ENCODE peak calls at places on chromosomes 13 and 19, in nine cellular contexts. C, I, D, K, Z, A, O, J and P are unnamed samples.

GRCh38 chr19:12872941-12873890 is 8.0 kb downstream of the DNASE2 start:
- DNase-seq in K (no peak), I (no peak), Z (no peak), J (no peak), D (peak), C (peak), O (peak), A (peak), P (no peak)

GRCh38 chr19:7216373-7216902 is 77.8 kb downstream of the INSR start:
- DNase-seq in J (no peak), I (no peak), D (no peak), K (no peak), Z (no peak), A (no peak), O (no peak), C (no peak), P (no peak)

GRCh38 chr13:66994097-66994496 is 236.0 kb downstream of the PCDH9 start:
- DNase-seq in C (peak), D (peak), A (peak), I (no peak), J (peak), Z (peak), K (peak), O (peak), P (peak)

GRCh38 chr19:13825489-13826475 is 30.5 kb downstream of the ZSWIM4 start:
- DNase-seq in A (no peak), J (no peak), Z (peak), K (no peak), I (no peak), C (no peak), D (no peak), O (peak), P (peak)

GRCh38 chr19:47607564-47608073 is 1.3 kb upstream of the BICRA start:
- DNase-seq in Z (no peak), A (no peak), C (no peak), J (no peak), K (no peak), D (no peak), I (no peak), O (no peak), P (no peak)

GRCh38 chr19:50500060-50500752 is 10.8 kb downstream of the JOSD2 start:
- DNase-seq in D (no peak), A (no peak), O (peak), I (no peak), J (no peak), C (peak), Z (peak), K (no peak), P (no peak)

GRCh38 chr13:105139048-105139379 is 1396.4 kb downstream of the EFNB2 start:
- DNase-seq in D (no peak), J (no peak), O (no peak), I (no peak), C (no peak), A (no peak), K (no peak), Z (no peak), P (no peak)

GRCh38 chr19:3420244-3420755 is 53.9 kb downstream of the NFIC start:
- DNase-seq in K (no peak), D (no peak), O (no peak), A (no peak), I (no peak), C (no peak), Z (no peak), J (no peak), P (no peak)

GRCh38 chr19:41373993-41374392 is 2.3 kb upstream of the TMEM91 start:
- DNase-seq in O (peak), J (peak), D (peak), Z (no peak), C (peak), A (peak), I (peak), K (peak), P (peak)

GRCh38 chr19:49932041-49932451 is 2.7 kb upstream of the NUP62 start:
- DNase-seq in J (no peak), C (no peak), I (no peak), A (no peak), K (no peak), D (no peak), Z (no peak), O (no peak), P (no peak)

GRCh38 chr19:1284979-1285736 is 515 bp upstream of the EFNA2 start:
- DNase-seq in C (no peak), K (no peak), O (no peak), J (no peak), D (no peak), I (no peak), A (peak), Z (peak), P (peak)

GRCh38 chr19:8304841-8305621 is 3.1 kb downstream of the CD320 start:
- DNase-seq in J (peak), O (no peak), C (peak), I (no peak), K (peak), Z (no peak), A (peak), D (no peak), P (peak)

GRCh38 chr13:66087149-66087780 is 1142.9 kb downstream of the PCDH9 start:
- DNase-seq in C (no peak), J (no peak), A (no peak), Z (no peak), O (peak), D (no peak), K (no peak), I (no peak), P (no peak)

GRCh38 chr13:76440568-76440967 is 445.6 kb downstream of the KCTD12 start:
- DNase-seq in Z (no peak), O (no peak), D (no peak), A (no peak), C (no peak), J (no peak), I (no peak), K (no peak), P (no peak)

GRCh38 chr19:58307736-58308135 is 2.6 kb downstream of the ERVK3-1 start:
- DNase-seq in D (no peak), J (no peak), O (no peak), Z (no peak), C (no peak), K (no peak), I (no peak), A (no peak), P (no peak)

GRCh38 chr19:40797166-40797962 is 1.6 kb upstream of the EGLN2 start:
- DNase-seq in O (no peak), D (no peak), I (no peak), A (no peak), C (peak), Z (no peak), K (no peak), J (no peak), P (no peak)

GRCh38 chr19:11420429-11420893 is 1.3 kb upstream of the RGL3 start:
- DNase-seq in J (no peak), C (peak), I (no peak), O (peak), D (no peak), A (no peak), K (no peak), Z (peak), P (peak)

GRCh38 chr13:78286748-78287147 is 316.6 kb downstream of the POU4F1 start:
- DNase-seq in C (no peak), O (no peak), I (no peak), Z (no peak), D (no peak), J (no peak), K (no peak), A (no peak), P (no peak)

GRCh38 chr13:101511161-101511560 is 58.7 kb downstream of the ITGBL1 start:
- DNase-seq in O (no peak), J (no peak), A (no peak), I (no peak), C (no peak), D (no peak), Z (no peak), K (no peak), P (no peak)

GRCh38 chr13:71290963-71291937 is 575.8 kb downstream of the DACH1 start:
- DNase-seq in A (no peak), I (no peak), O (peak), Z (no peak), K (no peak), C (peak), J (no peak), D (peak), P (peak)

GRCh38 chr19:58516964-58517833 is 2.4 kb downstream of the ZBTB45 start:
- DNase-seq in A (no peak), O (no peak), C (no peak), K (no peak), Z (no peak), J (no peak), I (no peak), D (no peak), P (peak)

GRCh38 chr19:46607441-46607841 is 6.3 kb downstream of the CALM3 start:
- DNase-seq in J (peak), D (no peak), A (peak), O (no peak), Z (no peak), K (peak), C (peak), I (no peak), P (no peak)

GRCh38 chr13:97411894-97412460 is 22.0 kb upstream of the RAP2A start:
- DNase-seq in K (no peak), J (no peak), I (no peak), A (no peak), D (no peak), O (no peak), Z (no peak), C (no peak), P (no peak)

GRCh38 chr19:22976248-22976647 is 26.7 kb downstream of the ZNF728 start:
- DNase-seq in A (no peak), K (no peak), D (no peak), I (no peak), C (no peak), Z (no peak), J (no peak), O (no peak), P (no peak)

GRCh38 chr19:1924320-1924961 is 16.5 kb upstream of the CSNK1G2 start:
- DNase-seq in C (no peak), Z (no peak), J (no peak), I (no peak), O (no peak), K (no peak), D (no peak), A (no peak), P (peak)

GRCh38 chr19:535017-535835 is 3.7 kb downstream of the CDC34 start:
- DNase-seq in J (no peak), D (no peak), Z (no peak), O (no peak), I (no peak), K (no peak), A (no peak), C (peak), P (no peak)

GRCh38 chr19:38932425-38933179 is 1.9 kb downstream of the MRPS12 start:
- DNase-seq in Z (peak), J (no peak), A (no peak), I (no peak), D (peak), K (no peak), O (peak), C (no peak), P (peak)

GRCh38 chr13:31904941-31905824 is 126.4 kb upstream of the FRY start:
- DNase-seq in J (no peak), D (no peak), C (no peak), A (no peak), I (no peak), Z (no peak), K (no peak), O (no peak), P (no peak)

DNA sequence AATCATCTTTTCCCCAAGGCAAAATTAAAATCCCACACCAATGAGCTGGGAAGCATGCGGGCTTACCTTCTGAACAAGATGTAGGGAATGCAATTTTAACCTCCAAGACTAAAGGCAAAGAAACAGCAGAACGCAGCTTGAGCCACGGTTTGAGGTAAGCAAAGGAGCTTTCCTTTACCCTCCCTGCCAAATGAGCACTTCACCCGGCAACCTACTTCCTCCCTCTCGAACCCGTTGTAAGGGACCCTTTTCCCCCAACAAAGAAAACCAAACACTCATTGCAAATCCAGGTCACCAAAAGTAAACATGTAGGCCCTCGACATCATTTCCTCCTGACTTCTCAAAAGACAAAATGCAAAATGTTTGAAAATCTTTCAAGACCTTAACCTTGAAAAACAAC is 65.3 kb downstream of the ABCC4 start:
- DNase-seq in K (no peak), O (no peak), I (no peak), Z (no peak), D (no peak), C (no peak), A (no peak), J (no peak), P (peak)
- H3K27ac ChIP-seq in K (no peak), O (no peak), I (no peak), Z (no peak), D (no peak), C (no peak), A (no peak), J (no peak), P (peak)

DNA sequence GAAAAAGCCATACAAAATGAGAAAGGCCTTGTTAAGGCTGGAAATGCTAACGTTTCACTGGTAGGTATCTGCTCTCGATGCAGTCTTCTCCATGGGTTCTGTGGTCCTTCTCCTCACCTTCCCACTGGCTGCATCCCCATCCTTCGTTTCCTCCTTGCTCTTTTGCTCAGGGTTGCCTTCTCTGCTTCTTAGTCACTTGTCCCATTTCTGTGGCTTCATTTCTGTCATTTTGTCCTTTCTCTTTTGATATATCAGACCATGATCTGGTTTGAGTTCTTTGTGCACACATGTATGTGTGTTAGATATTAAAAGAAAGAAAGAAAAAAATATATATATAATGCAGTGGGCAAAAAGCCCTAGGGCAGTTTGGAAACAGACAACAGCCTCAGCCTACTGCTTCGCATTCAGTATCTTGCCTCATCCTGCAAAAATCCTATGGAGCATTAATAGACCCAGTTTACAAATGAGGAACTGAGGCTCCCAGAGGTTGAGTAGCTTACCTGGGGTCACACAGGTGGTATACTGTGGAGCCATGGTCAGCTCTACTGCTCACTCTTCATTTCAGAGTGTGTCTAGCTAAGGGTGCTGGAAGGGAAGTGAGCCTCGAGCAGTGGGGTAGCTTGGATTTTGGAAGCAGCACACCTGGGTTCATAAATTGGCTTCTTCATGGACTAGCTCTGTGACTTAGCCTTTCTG is 57.6 kb upstream of the MEDAG start:
- DNase-seq in D (no peak), Z (no peak), C (no peak), O (no peak), J (no peak), K (no peak), A (no peak), I (no peak), P (no peak)
- H3K4me3 ChIP-seq in D (no peak), Z (no peak), C (no peak), O (no peak), J (no peak), K (no peak), A (no peak), I (peak), P (no peak)

GRCh38 chr19:18662972-18663732 is 20.3 kb upstream of the CRTC1 start:
- DNase-seq in Z (no peak), O (no peak), K (no peak), J (no peak), C (no peak), A (no peak), I (no peak), D (no peak), P (no peak)

GRCh38 chr19:18661346-18661745 is 22.1 kb upstream of the CRTC1 start:
- DNase-seq in I (no peak), K (no peak), A (no peak), D (no peak), Z (no peak), C (no peak), O (no peak), J (no peak), P (no peak)

GRCh38 chr19:18660051-18660910 is 23.2 kb upstream of the CRTC1 start:
- DNase-seq in A (no peak), Z (no peak), O (peak), C (peak), K (no peak), I (no peak), J (peak), D (no peak), P (peak)

GRCh38 chr19:18659281-18660050 is 22.6 kb downstream of the KLHL26 start:
- DNase-seq in I (no peak), J (no peak), O (peak), Z (no peak), K (no peak), A (no peak), D (no peak), C (peak), P (peak)

DNA sequence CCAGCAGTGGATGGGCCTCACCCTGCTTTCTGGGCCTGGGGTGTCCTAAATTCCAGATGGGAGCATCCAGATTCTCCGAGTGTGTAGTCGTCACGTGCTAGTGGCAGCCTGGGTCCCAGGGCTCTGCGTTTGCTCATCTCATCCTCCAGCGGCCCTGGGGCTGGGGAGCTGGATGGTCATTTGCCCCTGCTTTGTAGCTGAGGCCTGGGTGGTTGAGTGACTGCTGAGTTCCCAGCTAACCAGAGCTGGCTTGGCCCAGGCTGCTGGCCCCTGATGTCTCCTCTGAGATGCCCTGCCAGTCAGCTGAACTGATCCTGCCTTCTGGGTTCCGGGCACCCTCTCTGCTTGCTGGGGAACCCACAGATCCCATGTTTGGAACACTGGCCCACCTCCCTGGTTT is 22.5 kb upstream of the CRTC1 start:
- DNase-seq in K (no peak), A (no peak), D (no peak), O (no peak), Z (no peak), J (no peak), I (no peak), C (no peak), P (no peak)
- H3K27ac ChIP-seq in K (peak), A (peak), D (peak), O (no peak), Z (no peak), J (peak), I (no peak), C (no peak), P (no peak)

GRCh38 chr19:15288146-15288963 is 44.0 kb downstream of the BRD4 start:
- DNase-seq in O (no peak), D (no peak), C (peak), A (no peak), K (no peak), J (peak), Z (no peak), I (no peak), P (no peak)
- H3K4me3 ChIP-seq in O (no peak), D (no peak), C (no peak), A (no peak), K (no peak), J (no peak), Z (no peak), I (no peak), P (no peak)

GRCh38 chr13:59490651-59491050 is 673.1 kb downstream of the DIAPH3 start:
- DNase-seq in D (no peak), O (no peak), Z (no peak), K (no peak), I (no peak), A (no peak), C (no peak), J (no peak), P (no peak)

GRCh38 chr13:59492030-59492636 is 671.6 kb downstream of the DIAPH3 start:
- DNase-seq in Z (no peak), K (no peak), J (no peak), O (peak), C (no peak), D (no peak), I (no peak), A (no peak), P (no peak)

GRCh38 chr13:59494560-59494970 is 669.2 kb downstream of the DIAPH3 start:
- DNase-seq in C (no peak), K (no peak), J (no peak), I (peak), D (no peak), O (peak), A (no peak), Z (no peak), P (no peak)

GRCh38 chr13:59493436-59493965 is 670.2 kb downstream of the DIAPH3 start:
- DNase-seq in K (no peak), A (no peak), O (no peak), J (no peak), Z (no peak), C (no peak), I (no peak), D (no peak), P (no peak)

DNA sequence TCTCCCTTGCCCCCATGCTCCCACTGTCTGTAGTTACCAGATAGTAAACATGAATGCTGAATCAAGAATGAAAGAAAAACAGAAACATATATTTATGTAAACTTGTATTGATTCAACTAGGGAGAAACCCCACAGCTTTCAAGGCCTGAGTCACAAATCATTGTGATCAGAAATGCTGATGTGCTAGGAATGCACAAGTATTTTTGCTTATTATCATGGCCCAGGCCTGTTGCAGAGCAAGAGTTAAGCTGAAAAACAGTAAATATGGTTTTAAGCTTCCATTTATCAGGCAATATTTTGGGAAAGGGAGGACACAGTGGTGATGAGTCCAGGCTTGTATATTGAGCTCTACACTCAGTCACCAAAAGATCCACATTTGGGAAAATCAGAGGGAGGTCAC is 669.6 kb downstream of the DIAPH3 start:
- DNase-seq in C (no peak), I (no peak), Z (no peak), O (no peak), J (no peak), K (no peak), A (no peak), D (no peak), P (no peak)
- H3K27ac ChIP-seq in C (no peak), I (no peak), Z (no peak), O (peak), J (no peak), K (no peak), A (no peak), D (no peak), P (no peak)

GRCh38 chr19:10120538-10121198 is 969 bp upstream of the EIF3G start:
- DNase-seq in J (no peak), K (no peak), A (no peak), I (peak), C (no peak), Z (no peak), D (no peak), O (peak), P (no peak)
- H3K4me3 ChIP-seq in J (peak), K (peak), A (peak), I (no peak), C (no peak), Z (no peak), D (no peak), O (peak), P (no peak)

DNA sequence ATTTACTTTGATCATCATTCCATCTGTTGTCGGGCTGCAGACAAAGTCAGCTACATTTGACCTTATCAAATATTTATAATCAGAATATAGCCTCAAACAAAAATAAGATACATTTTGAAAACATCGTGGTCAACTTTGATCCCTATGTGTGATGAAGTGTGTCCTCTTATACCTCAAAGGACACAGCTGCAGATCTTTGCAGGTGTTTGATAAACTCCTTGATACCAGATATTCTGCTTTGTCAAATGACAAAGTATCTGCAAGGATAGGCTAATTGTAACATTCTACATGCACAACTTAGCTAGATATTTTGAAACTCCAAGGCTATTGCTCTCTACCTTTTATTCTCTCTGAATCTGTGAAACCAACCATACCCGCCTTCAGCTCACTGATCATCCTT is 44.0 kb downstream of the PHF11 start:
- DNase-seq in J (no peak), C (no peak), O (no peak), K (no peak), I (no peak), A (no peak), D (no peak), Z (no peak), P (no peak)
- H3K27ac ChIP-seq in J (no peak), C (no peak), O (no peak), K (no peak), I (no peak), A (no peak), D (no peak), Z (no peak), P (no peak)

GRCh38 chr19:30450945-30451344 is 78.8 kb downstream of the ZNF536 start:
- DNase-seq in C (no peak), I (no peak), O (no peak), K (no peak), D (no peak), Z (no peak), A (no peak), J (no peak), P (no peak)
- H3K4me3 ChIP-seq in C (no peak), I (no peak), O (peak), K (peak), D (no peak), Z (no peak), A (peak), J (peak), P (peak)